ENCODE peak calls at places on chromosomes 1 and 21, in four cellular contexts. L is WTC11, H is K562, B is SK-N-SH. P is an unnamed sample.

GRCh38 chr21:40902299-40902698 is 55.3 kb upstream of the DSCAM start:
- DNase-seq in B (no peak), H (no peak), L (no peak), P (no peak)

GRCh38 chr1:13523780-13524477 is 10.1 kb upstream of the LRRC38 start:
- DNase-seq in L (peak; percentile 49), B (no peak), H (no peak), P (no peak)

GRCh38 chr1:41530411-41530810 is 45.9 kb upstream of the EDN2 start:
- DNase-seq in H (no peak), B (no peak), L (no peak), P (no peak)

GRCh38 chr1:9127395-9128160 is 1.3 kb downstream of the GPR157 start:
- DNase-seq in H (no peak), B (no peak), L (no peak), P (no peak)

GRCh38 chr1:159900086-159900680 is at the start of gene CFAP45:
- DNase-seq in H (peak; percentile 95), B (no peak), L (peak; percentile 92), P (no peak)

GRCh38 chr1:11478571-11479374 is at the start of gene DISP3:
- DNase-seq in B (peak; percentile 99), L (peak; percentile 90), H (peak; percentile 97), P (peak; percentile 54)

GRCh38 chr1:185431612-185432011 is 114.6 kb upstream of the IVNS1ABP start:
- DNase-seq in B (no peak), L (no peak), H (no peak), P (no peak)

GRCh38 chr21:46634966-46635323 is 529 bp upstream of the PRMT2 start:
- DNase-seq in H (peak; percentile 79), L (peak; percentile 61), B (peak; percentile 80), P (peak; percentile 70)

GRCh38 chr1:225835752-225836151 is 25.8 kb downstream of the EPHX1 start:
- DNase-seq in H (no peak), B (no peak), L (no peak), P (no peak)

GRCh38 chr21:33578214-33578613 is 10.3 kb downstream of the DONSON start:
- DNase-seq in L (no peak), B (no peak), H (no peak), P (no peak)

GRCh38 chr1:10378071-10378841 is 20.6 kb upstream of the PGD start:
- DNase-seq in L (no peak), B (no peak), H (peak; percentile 49), P (no peak)

GRCh38 chr1:112711041-112711440 is 4.1 kb downstream of the PPM1J start:
- DNase-seq in L (no peak), H (no peak), B (no peak), P (no peak)

GRCh38 chr1:54017979-54018378 is at the start of gene LDLRAD1:
- DNase-seq in H (peak; percentile 23), L (no peak), B (no peak), P (peak; percentile 59)

GRCh38 chr1:94527447-94528031 is 14.0 kb downstream of the F3 start:
- DNase-seq in L (no peak), B (no peak), H (no peak), P (no peak)

GRCh38 chr1:56831874-56832693 is 12.9 kb upstream of the FYB2 start:
- DNase-seq in B (peak; percentile 68), L (peak; percentile 62), H (peak; percentile 64), P (peak; percentile 67)

GRCh38 chr1:118294817-118295486 is 109.9 kb upstream of the SPAG17 start:
- DNase-seq in H (no peak), B (no peak), L (no peak), P (no peak)

GRCh38 chr1:234539666-234540403 is 60.9 kb upstream of the TARBP1 start:
- DNase-seq in H (no peak), B (no peak), L (no peak), P (no peak)

GRCh38 chr1:243287652-243288051 is 31.8 kb downstream of the SDCCAG8 start:
- DNase-seq in H (no peak), B (no peak), L (no peak), P (no peak)

GRCh38 chr1:87449348-87449963 is 120.8 kb downstream of the LMO4 start:
- DNase-seq in B (no peak), L (no peak), H (no peak), P (no peak)

GRCh38 chr1:79852004-79852403 is 845.5 kb upstream of the ADGRL4 start:
- DNase-seq in L (peak; percentile 28), H (no peak), B (no peak), P (no peak)

GRCh38 chr1:228346731-228347130 is 59.9 kb downstream of the TRIM11 start:
- DNase-seq in H (no peak), B (no peak), L (no peak), P (no peak)

GRCh38 chr21:45408811-45409261 is 3.9 kb downstream of the COL18A1 start:
- DNase-seq in L (no peak), B (peak; percentile 67), H (no peak), P (no peak)

GRCh38 chr21:45322231-45322959 is 34.7 kb upstream of the POFUT2 start:
- DNase-seq in H (no peak), B (no peak), L (no peak), P (no peak)

GRCh38 chr1:242468749-242469148 is 55.7 kb downstream of the PLD5 start:
- DNase-seq in B (no peak), L (no peak), H (no peak), P (peak; percentile 2)

GRCh38 chr1:203597386-203598040 is 29.1 kb upstream of the ATP2B4 start:
- DNase-seq in B (no peak), L (no peak), H (no peak), P (no peak)

GRCh38 chr1:178960781-178961180 is 64.9 kb upstream of the FAM20B start:
- DNase-seq in L (no peak), B (no peak), H (no peak), P (no peak)

GRCh38 chr1:46295306-46295705 is 8.1 kb downstream of the LRRC41 start:
- DNase-seq in L (no peak), H (no peak), B (no peak), P (no peak)

GRCh38 chr1:184791199-184791935 is 36.7 kb upstream of the EDEM3 start:
- DNase-seq in B (no peak), L (no peak), H (no peak), P (no peak)

GRCh38 chr1:72485786-72486185 is 203.4 kb upstream of the NEGR1 start:
- DNase-seq in H (no peak), B (no peak), L (no peak), P (no peak)

GRCh38 chr1:12464627-12465056 is 153.4 kb downstream of the DHRS3 start:
- DNase-seq in B (no peak), L (no peak), H (no peak), P (no peak)

GRCh38 chr1:200226268-200226968 is 183.4 kb downstream of the ZNF281 start:
- DNase-seq in H (peak; percentile 60), L (no peak), B (no peak), P (no peak)

GRCh38 chr1:200530551-200531261 is 89.8 kb downstream of the KIF14 start:
- DNase-seq in L (no peak), H (no peak), B (no peak), P (no peak)

GRCh38 chr1:58802640-58803476 is 19.0 kb upstream of the JUN start:
- DNase-seq in L (no peak), H (no peak), B (no peak), P (no peak)

GRCh38 chr1:56146449-56146848 is 432.9 kb downstream of the PLPP3 start:
- DNase-seq in H (no peak), B (no peak), L (no peak), P (no peak)

GRCh38 chr1:226798427-226799411 is 59.6 kb upstream of the ITPKB start:
- DNase-seq in H (peak; percentile 78), L (no peak), B (no peak), P (no peak)

GRCh38 chr1:64471724-64472276 is 1.9 kb downstream of the CACHD1 start:
- DNase-seq in L (no peak), H (no peak), B (no peak), P (no peak)

GRCh38 chr1:39116868-39117728 is 87.4 kb upstream of the MACF1 start:
- DNase-seq in B (no peak), L (no peak), H (peak; percentile 73), P (peak; percentile 84)
- TF ChIP-seq FOXJ3 in B (no peak), L (no peak), H (no peak), P (no peak)

GRCh38 chr1:1335283-1335682 is 4.2 kb downstream of the TAS1R3 start:
- DNase-seq in H (no peak), L (no peak), B (no peak), P (no peak)

GRCh38 chr1:1332774-1333480 is 1.8 kb downstream of the TAS1R3 start:
- DNase-seq in H (no peak), B (no peak), L (no peak), P (no peak)

GRCh38 chr1:1334835-1335234 is 3.8 kb downstream of the TAS1R3 start:
- DNase-seq in H (no peak), L (peak; percentile 83), B (no peak), P (no peak)

GRCh38 chr1:1332031-1332755 is 1.1 kb downstream of the TAS1R3 start:
- DNase-seq in B (no peak), L (no peak), H (no peak), P (no peak)

DNA sequence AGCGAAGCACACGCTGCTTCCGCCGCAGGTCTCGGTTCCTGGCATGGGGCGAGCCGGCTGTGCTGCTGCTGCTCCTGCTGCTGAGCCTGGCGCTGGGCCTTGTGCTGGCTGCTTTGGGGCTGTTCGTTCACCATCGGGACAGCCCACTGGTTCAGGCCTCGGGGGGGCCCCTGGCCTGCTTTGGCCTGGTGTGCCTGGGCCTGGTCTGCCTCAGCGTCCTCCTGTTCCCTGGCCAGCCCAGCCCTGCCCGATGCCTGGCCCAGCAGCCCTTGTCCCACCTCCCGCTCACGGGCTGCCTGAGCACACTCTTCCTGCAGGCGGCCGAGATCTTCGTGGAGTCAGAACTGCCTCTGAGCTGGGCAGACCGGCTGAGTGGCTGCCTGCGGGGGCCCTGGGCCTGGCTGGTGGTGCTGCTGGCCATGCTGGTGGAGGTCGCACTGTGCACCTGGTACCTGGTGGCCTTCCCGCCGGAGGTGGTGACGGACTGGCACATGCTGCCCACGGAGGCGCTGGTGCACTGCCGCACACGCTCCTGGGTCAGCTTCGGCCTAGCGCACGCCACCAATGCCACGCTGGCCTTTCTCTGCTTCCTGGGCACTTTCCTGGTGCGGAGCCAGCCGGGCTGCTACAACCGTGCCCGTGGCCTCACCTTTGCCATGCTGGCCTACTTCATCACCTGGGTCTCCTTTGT is 2.6 kb downstream of the TAS1R3 start:
- DNase-seq in L (no peak), B (no peak), H (no peak), P (no peak)
- TF ChIP-seq FOXJ3 in L (no peak), B (no peak), H (no peak), P (no peak)

GRCh38 chr1:97423397-97423796 is 497.4 kb downstream of the DPYD start:
- DNase-seq in B (no peak), L (no peak), H (no peak), P (no peak)

GRCh38 chr1:97412155-97412554 is 508.7 kb downstream of the DPYD start:
- DNase-seq in H (no peak), L (no peak), B (no peak), P (no peak)

GRCh38 chr1:97414682-97415312 is 506.0 kb downstream of the DPYD start:
- DNase-seq in B (no peak), L (no peak), H (no peak), P (no peak)

GRCh38 chr1:97412737-97413136 is 508.1 kb downstream of the DPYD start:
- DNase-seq in H (no peak), L (no peak), B (no peak), P (no peak)

GRCh38 chr1:97417661-97418060 is 503.2 kb downstream of the DPYD start:
- DNase-seq in H (no peak), B (no peak), L (no peak), P (no peak)
- TF ChIP-seq FOXJ3 in H (no peak), B (no peak), L (no peak), P (no peak)

GRCh38 chr1:27402349-27402754 is 9.9 kb downstream of the GPR3 start:
- DNase-seq in L (peak; percentile 69), H (no peak), B (peak; percentile 54), P (peak; percentile 41)
- TF ChIP-seq FOXJ3 in L (no peak), H (no peak), B (no peak), P (no peak)

GRCh38 chr1:2133879-2134215 is 60.7 kb downstream of the FAAP20 start:
- DNase-seq in L (no peak), B (no peak), H (no peak), P (no peak)
- TF ChIP-seq FOXJ3 in L (no peak), B (no peak), H (no peak), P (no peak)

P was measured in HepG2.